ENCODE peak calls at places on chromosomes 11 and 22, in nine cellular contexts. G is A549, A is K562, E is transverse colon, T is tibial nerve, S is HepG2, D is stomach, Q is sigmoid colon, U is esophagus muscularis mucosa. V is an unnamed sample.
A peak's percentile ranks its signal among the peaks of the same experiment; 100 is the strongest.

GRCh38 chr11:69558519-69558941 is 77.1 kb downstream of the LINC01488 start:
- DNase-seq in U (no peak), Q (no peak), S (no peak), G (no peak), A (no peak), T (no peak), D (no peak), E (no peak), V (no peak)

GRCh38 chr22:21020802-21021429 is 6.0 kb downstream of the P2RX6 start:
- DNase-seq in E (no peak), T (no peak), U (no peak), A (peak; percentile 98), S (no peak), Q (no peak), G (peak; percentile 51), D (no peak), V (peak; percentile 73)

GRCh38 chr22:28424427-28425080 is 255.1 kb downstream of the TTC28 start:
- DNase-seq in A (no peak), E (no peak), S (peak; percentile 82), T (no peak), Q (no peak), U (no peak), G (no peak), D (no peak), V (no peak)

GRCh38 chr11:65290448-65291165 is 24.1 kb upstream of the CDC42EP2 start:
- DNase-seq in A (peak; percentile 34), G (no peak), U (peak; percentile 99), Q (peak; percentile 99), D (peak; percentile 77), S (no peak), E (peak; percentile 84), T (peak; percentile 92), V (no peak)

GRCh38 chr11:17572359-17572690 is 25.3 kb downstream of the OTOG start:
- DNase-seq in U (no peak), E (no peak), D (peak; percentile 17), Q (no peak), S (no peak), G (no peak), T (no peak), A (no peak), V (no peak)

GRCh38 chr11:47177229-47177845 is 658 bp upstream of the ARFGAP2 start:
- DNase-seq in A (peak; percentile 62), S (peak; percentile 79), T (peak; percentile 48), Q (peak; percentile 84), D (peak; percentile 65), E (peak; percentile 73), U (peak; percentile 93), G (peak; percentile 76), V (no peak)

GRCh38 chr11:17439316-17439782 is 37.3 kb downstream of the ABCC8 start:
- DNase-seq in Q (no peak), A (no peak), G (peak; percentile 69), E (no peak), D (peak; percentile 74), T (no peak), S (peak; percentile 86), U (no peak), V (no peak)

GRCh38 chr22:19638282-19639015 is 75.9 kb upstream of the SEPTIN5 start:
- DNase-seq in D (no peak), G (no peak), S (no peak), U (no peak), A (peak; percentile 27), Q (no peak), T (no peak), E (no peak), V (no peak)

GRCh38 chr22:45112136-45112879 is 51.4 kb upstream of the NUP50 start:
- DNase-seq in S (no peak), U (no peak), E (no peak), T (no peak), D (no peak), Q (no peak), G (no peak), A (no peak), V (no peak)

GRCh38 chr22:39530692-39531331 is 1.7 kb downstream of the RPS19BP1 start:
- DNase-seq in A (peak; percentile 53), S (peak; percentile 57), U (no peak), Q (no peak), G (no peak), E (no peak), T (no peak), D (no peak), V (no peak)

GRCh38 chr11:64724863-64725535 is 2.0 kb upstream of the NRXN2 start:
- DNase-seq in U (no peak), S (peak; percentile 56), G (no peak), Q (no peak), D (no peak), E (no peak), T (no peak), A (no peak), V (no peak)

GRCh38 chr11:27795955-27796861 is 96.0 kb upstream of the BDNF start:
- DNase-seq in T (no peak), E (peak; percentile 82), D (peak; percentile 26), G (no peak), Q (no peak), A (no peak), U (no peak), S (no peak), V (peak; percentile 69)

DNA sequence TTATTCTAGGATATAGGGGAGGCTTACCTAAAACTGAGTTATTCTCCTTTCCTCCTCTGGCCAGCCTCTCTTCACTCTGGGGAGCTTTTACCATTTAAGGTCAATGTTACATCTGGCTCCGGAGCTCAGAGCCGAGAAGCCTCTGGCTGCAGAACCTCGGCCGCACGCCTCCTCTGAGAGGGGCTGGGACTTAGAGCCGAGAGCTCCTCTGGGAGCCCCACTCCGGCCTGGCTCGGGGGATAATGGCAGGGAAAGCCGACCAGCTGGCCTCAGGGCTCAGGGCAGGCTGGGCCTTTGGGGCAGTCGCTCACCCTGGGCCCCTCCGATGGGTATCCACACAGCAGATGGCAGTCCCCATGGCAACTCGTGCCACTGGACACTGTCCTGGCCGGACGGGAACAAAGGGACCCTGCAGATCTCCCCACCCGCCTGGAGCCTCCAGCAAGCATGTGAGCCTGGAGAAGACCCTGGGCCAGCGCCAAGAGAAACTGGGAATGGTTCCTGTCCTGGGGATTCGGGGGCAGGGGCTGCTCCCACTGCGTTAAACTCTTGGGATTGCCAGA is at the start of gene IRAG1:
- DNase-seq in Q (peak; percentile 92), U (no peak), G (no peak), A (no peak), D (peak; percentile 38), E (peak; percentile 37), T (peak; percentile 24), S (no peak), V (no peak)
- TF ChIP-seq EP300 in Q (no peak), U (no peak), G (no peak), A (no peak), D (no peak), E (no peak), T (no peak), S (no peak), V (no peak)

GRCh38 chr11:45178223-45178622 is 31.8 kb downstream of the PRDM11 start:
- DNase-seq in D (no peak), G (no peak), S (no peak), A (no peak), Q (no peak), T (no peak), E (no peak), U (no peak), V (no peak)

GRCh38 chr11:45179686-45180085 is 33.2 kb downstream of the PRDM11 start:
- DNase-seq in T (no peak), E (no peak), D (no peak), A (no peak), G (no peak), U (no peak), S (no peak), Q (peak; percentile 61), V (no peak)

GRCh38 chr11:45180158-45180887 is 33.9 kb downstream of the PRDM11 start:
- DNase-seq in Q (peak; percentile 82), E (peak; percentile 73), A (peak; percentile 75), D (peak; percentile 73), T (no peak), G (peak; percentile 76), S (no peak), U (no peak), V (no peak)

GRCh38 chr11:45180888-45181594 is 34.6 kb downstream of the PRDM11 start:
- DNase-seq in D (peak; percentile 71), T (peak; percentile 30), Q (peak; percentile 88), A (peak; percentile 86), E (peak; percentile 76), U (no peak), S (no peak), G (peak; percentile 89), V (no peak)

DNA sequence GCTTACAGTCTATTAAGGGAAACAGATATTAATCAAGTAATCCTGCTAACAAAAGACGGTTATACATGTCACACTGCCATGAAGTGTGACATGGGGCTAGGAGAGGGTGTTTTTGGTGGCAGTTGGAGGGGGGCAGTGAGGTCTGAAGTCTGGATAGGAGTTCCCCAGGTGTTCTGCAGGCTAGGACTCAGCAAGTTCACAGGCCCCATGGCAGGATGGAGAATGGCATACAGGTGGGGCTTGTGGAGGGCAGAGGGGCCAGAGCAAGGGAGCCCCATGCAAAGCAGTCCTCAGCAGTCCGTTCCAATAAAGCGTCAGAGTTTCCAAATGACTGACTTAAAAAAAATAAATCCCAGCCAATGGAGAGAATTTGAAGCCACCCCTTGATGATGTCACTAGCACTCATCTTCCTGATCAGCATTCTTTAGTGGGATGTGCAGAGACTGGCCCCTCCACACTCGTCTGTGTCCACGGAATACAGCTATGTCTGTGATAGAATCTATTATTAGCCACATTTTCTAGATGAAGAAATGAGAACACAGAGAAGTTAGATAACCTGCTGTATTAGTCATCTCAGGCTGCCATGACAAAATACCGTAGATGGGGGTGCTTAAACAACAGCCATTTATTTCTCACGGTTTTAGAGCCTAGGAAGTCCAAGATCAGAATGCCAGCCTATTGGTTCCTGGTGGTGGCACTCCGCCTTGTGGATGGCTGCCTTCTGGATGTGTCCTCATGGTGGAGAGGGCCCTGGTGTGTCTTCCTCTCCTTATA is 32.6 kb downstream of the PRDM11 start:
- DNase-seq in D (no peak), E (no peak), S (no peak), A (no peak), U (no peak), T (no peak), Q (no peak), G (no peak), V (no peak)
- TF ChIP-seq EP300 in D (no peak), E (no peak), S (no peak), A (no peak), U (no peak), T (no peak), Q (no peak), G (no peak), V (no peak)

DNA sequence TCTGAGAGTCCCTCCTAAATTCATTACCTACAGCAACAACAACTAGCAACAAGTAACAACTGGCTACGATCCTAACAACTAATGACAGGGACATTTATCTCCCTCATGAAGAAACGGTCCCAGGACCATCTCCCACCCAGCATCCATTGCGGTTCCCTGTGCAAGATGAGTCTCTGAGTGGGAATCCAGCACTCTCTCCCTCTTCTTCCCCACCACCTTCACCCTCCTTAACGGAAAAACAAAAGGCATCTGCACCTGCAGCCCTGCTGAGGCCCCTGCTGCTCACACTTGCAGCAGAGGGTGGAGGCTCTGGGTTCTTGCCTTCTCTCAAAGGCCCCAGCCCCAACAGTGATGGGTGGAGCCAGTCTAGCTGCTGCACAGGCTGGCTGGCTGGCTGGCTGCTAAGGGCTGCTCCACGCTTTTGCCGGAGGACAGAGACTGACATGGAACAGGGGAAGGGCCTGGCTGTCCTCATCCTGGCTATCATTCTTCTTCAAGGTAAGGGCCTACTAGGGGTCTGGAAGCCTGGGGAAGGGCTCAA is at the start of gene CD3G:
- DNase-seq in G (no peak), A (no peak), D (peak; percentile 26), E (peak; percentile 32), Q (no peak), S (no peak), T (no peak), U (peak; percentile 89), V (no peak)
- TF ChIP-seq EP300 in G (no peak), A (no peak), D (no peak), E (no peak), Q (no peak), S (no peak), T (no peak), U (no peak), V (no peak)

GRCh38 chr11:3091081-3091845 is 34.0 kb upstream of the CARS1 start:
- DNase-seq in S (no peak), D (no peak), Q (peak; percentile 65), A (no peak), U (no peak), T (no peak), E (no peak), G (no peak), V (no peak)
- TF ChIP-seq EP300 in S (no peak), D (no peak), Q (no peak), A (no peak), U (no peak), T (no peak), E (no peak), G (no peak), V (no peak)

V was measured in H1.